ENCODE peak calls at places on chromosomes 16 and 17, in nine cellular contexts. M is H4, Z is PC-3, K is mesenchymal stem cell, O is GM12878, P is HFFc6, N is fibroblast of lung, G is hippocampal formation, T is HAP-1. B is an unnamed sample.

GRCh38 chr17:77842148-77842905 is 116.2 kb upstream of the TNRC6C start:
- DNase-seq in M (no peak), Z (peak; percentile 54), K (no peak), O (no peak), P (no peak), N (peak; percentile 83), G (no peak), T (no peak), B (no peak)

GRCh38 chr16:1820096-1820972 is 6.3 kb downstream of the HAGH start:
- DNase-seq in M (no peak), Z (no peak), K (no peak), O (no peak), P (no peak), N (no peak), G (no peak), T (no peak), B (no peak)

GRCh38 chr17:51000835-51001638 is 119.6 kb downstream of the SPAG9 start:
- DNase-seq in M (peak; percentile 57), Z (peak; percentile 86), K (peak; percentile 79), O (peak; percentile 27), P (peak; percentile 75), N (peak; percentile 66), G (no peak), T (peak; percentile 67), B (peak; percentile 57)

GRCh38 chr17:46072998-46073397 is 73.9 kb downstream of the STH start:
- DNase-seq in M (no peak), Z (peak; percentile 60), K (peak; percentile 74), O (no peak), P (peak; percentile 66), N (peak; percentile 81), G (no peak), T (no peak), B (no peak)

GRCh38 chr17:78731904-78732303 is 50.2 kb downstream of the CYTH1 start:
- DNase-seq in M (no peak), Z (no peak), K (no peak), O (no peak), P (no peak), N (no peak), G (no peak), T (no peak), B (no peak)

GRCh38 chr16:71439531-71439930 is 2.3 kb downstream of the TLE7 start:
- DNase-seq in M (no peak), Z (no peak), K (no peak), O (no peak), P (no peak), N (peak; percentile 27), G (no peak), T (no peak), B (no peak)

GRCh38 chr17:30716461-30717289 is 107.8 kb downstream of the CRLF3 start:
- DNase-seq in M (peak; percentile 31), Z (no peak), K (peak; percentile 32), O (no peak), P (no peak), N (no peak), G (no peak), T (no peak), B (no peak)

GRCh38 chr16:74872302-74872701 is 97.7 kb upstream of the FA2H start:
- DNase-seq in M (no peak), Z (no peak), K (no peak), O (no peak), P (no peak), N (no peak), G (no peak), T (no peak), B (no peak)

GRCh38 chr16:84836234-84836647 is 16.5 kb downstream of the CRISPLD2 start:
- DNase-seq in M (peak; percentile 99), Z (peak; percentile 57), K (peak; percentile 99), O (no peak), P (peak; percentile 100), N (peak; percentile 100), G (no peak), T (no peak), B (no peak)

GRCh38 chr17:4728124-4728523 is 3.1 kb upstream of the MED11 start:
- DNase-seq in M (no peak), Z (no peak), K (no peak), O (no peak), P (no peak), N (no peak), G (no peak), T (no peak), B (no peak)

GRCh38 chr17:28405632-28406477 is at the start of gene SLC46A1:
- DNase-seq in M (no peak), Z (peak; percentile 38), K (peak; percentile 22), O (no peak), P (no peak), N (peak; percentile 38), G (peak; percentile 57), T (peak; percentile 71), B (no peak)

GRCh38 chr16:24834459-24835335 is 11.1 kb upstream of the SLC5A11 start:
- DNase-seq in M (peak; percentile 56), Z (peak; percentile 63), K (peak; percentile 42), O (no peak), P (peak; percentile 34), N (peak; percentile 19), G (peak; percentile 40), T (peak; percentile 26), B (no peak)

GRCh38 chr17:12574525-12574924 is 91.2 kb upstream of the MYOCD start:
- DNase-seq in M (no peak), Z (no peak), K (no peak), O (no peak), P (no peak), N (no peak), G (no peak), T (no peak), B (no peak)